ENCODE peak calls at places on chromosomes 6 and 20, in eight cellular contexts. Z is heart right ventricle, Y is heart left ventricle, W is hepatocyte, S is tibial nerve, E is adrenal gland, L is SK-N-SH, N is astrocyte. U is an unnamed sample. For H3K9me3, the result is how much of the 10 kb centered on the place peaks cover.

GRCh38 chr20:44746367-44747165 is 901 bp downstream of the KCNK15 start:
- DNase-seq in Z (no peak), Y (no peak), W (no peak), S (no peak), E (no peak), L (peak), N (no peak), U (no peak)

GRCh38 chr6:53543341-53544010 is 1.4 kb downstream of the GCLC start:
- DNase-seq in Z (no peak), Y (no peak), W (no peak), S (no peak), E (no peak), L (no peak), N (peak), U (no peak)

GRCh38 chr6:16150098-16150497 is 21.2 kb downstream of the MYLIP start:
- DNase-seq in Z (no peak), Y (no peak), W (no peak), S (no peak), E (no peak), L (no peak), N (no peak), U (no peak)

GRCh38 chr6:85483041-85483700 is 33.3 kb downstream of the NT5E start:
- DNase-seq in Z (peak), Y (peak), W (peak), S (peak), E (peak), L (peak), N (peak), U (peak)

GRCh38 chr20:41004561-41005360 is 23.9 kb upstream of the TOP1 start:
- DNase-seq in Z (no peak), Y (no peak), W (no peak), S (no peak), E (no peak), L (no peak), N (peak), U (no peak)

GRCh38 chr6:34243901-34244884 is 4.6 kb downstream of the SMIM29 start:
- DNase-seq in Z (peak), Y (no peak), W (peak), S (peak), E (peak), L (peak), N (peak), U (peak)

GRCh38 chr20:1001981-1002681 is at the start of gene RSPO4:
- DNase-seq in Z (no peak), Y (no peak), W (peak), S (no peak), E (no peak), L (peak), N (no peak), U (peak)

GRCh38 chr6:20876016-20876415 is 341.8 kb downstream of the CDKAL1 start:
- DNase-seq in Z (no peak), Y (no peak), W (peak), S (no peak), E (no peak), L (peak), N (peak), U (no peak)

GRCh38 chr6:9834233-9834632 is 580.6 kb downstream of the TFAP2A start:
- DNase-seq in Z (no peak), Y (no peak), W (no peak), S (no peak), E (no peak), L (no peak), N (no peak), U (no peak)

GRCh38 chr6:116127771-116128493 is 2.0 kb upstream of the COL10A1 start:
- DNase-seq in Z (no peak), Y (no peak), W (no peak), S (no peak), E (no peak), L (no peak), N (peak), U (no peak)

GRCh38 chr6:145009691-145010090 is 724.6 kb downstream of the UTRN start:
- DNase-seq in Z (no peak), Y (no peak), W (no peak), S (no peak), E (no peak), L (no peak), N (no peak), U (no peak)

GRCh38 chr6:75378101-75378500 is 93.5 kb upstream of the TMEM30A start:
- DNase-seq in Z (no peak), Y (no peak), W (no peak), S (no peak), E (no peak), L (no peak), N (no peak), U (no peak)

GRCh38 chr6:45663181-45664180 is 285.7 kb upstream of the SUPT3H start:
- DNase-seq in Z (peak), Y (peak), W (peak), S (no peak), E (no peak), L (no peak), N (peak), U (no peak)

GRCh38 chr6:127606131-127606562 is 29.2 kb downstream of the C6orf58 start:
- DNase-seq in Z (no peak), Y (no peak), W (peak), S (no peak), E (no peak), L (peak), N (peak), U (no peak)

GRCh38 chr20:58843128-58843556 is 7.6 kb downstream of the GNAS-AS1 start:
- DNase-seq in Z (no peak), Y (no peak), W (no peak), S (no peak), E (no peak), L (no peak), N (no peak), U (no peak)

GRCh38 chr6:130922922-130923321 is 95.7 kb downstream of the SMLR1 start:
- DNase-seq in Z (no peak), Y (no peak), W (no peak), S (no peak), E (no peak), L (no peak), N (no peak), U (no peak)

GRCh38 chr20:55160996-55161395 is 685.6 kb downstream of the DOK5 start:
- DNase-seq in Z (no peak), Y (no peak), W (no peak), S (no peak), E (no peak), L (no peak), N (peak), U (no peak)

GRCh38 chr20:47607208-47607613 is 105.5 kb downstream of the NCOA3 start:
- DNase-seq in Z (no peak), Y (no peak), W (no peak), S (no peak), E (no peak), L (no peak), N (peak), U (no peak)

GRCh38 chr6:84762941-84763396 is 1.4 kb downstream of the TBX18 start:
- DNase-seq in Z (peak), Y (no peak), W (peak), S (peak), E (no peak), L (peak), N (no peak), U (peak)

GRCh38 chr6:132114201-132114860 is 163.2 kb upstream of the CCN2 start:
- DNase-seq in Z (no peak), Y (no peak), W (no peak), S (no peak), E (no peak), L (no peak), N (peak), U (no peak)

GRCh38 chr6:15063253-15063853 is 182.5 kb upstream of the JARID2 start:
- DNase-seq in Z (peak), Y (peak), W (no peak), S (peak), E (peak), L (no peak), N (peak), U (no peak)

GRCh38 chr6:160141001-160141726 is 19.5 kb downstream of the SLC22A1 start:
- DNase-seq in Z (no peak), Y (no peak), W (peak), S (peak), E (no peak), L (no peak), N (peak), U (no peak)

GRCh38 chr6:149045404-149045803 is 272.1 kb upstream of the TAB2 start:
- DNase-seq in Z (no peak), Y (no peak), W (no peak), S (no peak), E (no peak), L (no peak), N (no peak), U (no peak)

GRCh38 chr6:152669894-152670293 is 27.8 kb upstream of the MYCT1 start:
- DNase-seq in Z (no peak), Y (no peak), W (no peak), S (no peak), E (no peak), L (peak), N (peak), U (no peak)

GRCh38 chr6:137968901-137969300 is 101.8 kb downstream of the TNFAIP3 start:
- DNase-seq in Z (no peak), Y (no peak), W (no peak), S (no peak), E (no peak), L (no peak), N (no peak), U (no peak)

GRCh38 chr6:88114838-88115237 is 51.3 kb downstream of the CNR1 start:
- DNase-seq in Z (no peak), Y (no peak), W (no peak), S (no peak), E (no peak), L (no peak), N (no peak), U (no peak)

GRCh38 chr6:169913096-169913615 is 161.7 kb downstream of the ERMARD start:
- DNase-seq in Z (no peak), Y (no peak), W (no peak), S (no peak), E (no peak), L (no peak), N (no peak), U (no peak)

GRCh38 chr6:169915769-169916550 is 164.5 kb downstream of the ERMARD start:
- DNase-seq in Z (no peak), Y (no peak), W (no peak), S (no peak), E (peak), L (no peak), N (no peak), U (no peak)

GRCh38 chr6:169911264-169912263 is 160.1 kb downstream of the ERMARD start:
- DNase-seq in Z (no peak), Y (no peak), W (no peak), S (no peak), E (no peak), L (no peak), N (no peak), U (no peak)

GRCh38 chr6:169909113-169909512 is 157.7 kb downstream of the ERMARD start:
- DNase-seq in Z (no peak), Y (no peak), W (no peak), S (no peak), E (no peak), L (no peak), N (no peak), U (no peak)

GRCh38 chr6:169912266-169913095 is 161.1 kb downstream of the ERMARD start:
- DNase-seq in Z (no peak), Y (no peak), W (no peak), S (no peak), E (no peak), L (no peak), N (no peak), U (no peak)
- H3K9me3 ChIP-seq in Z (under half), Y (under half), W (under half), S (under half), E (under half), L (under half), N (under half), U (under half)

GRCh38 chr6:5999688-6000608 is 6.8 kb downstream of the NRN1 start:
- DNase-seq in Z (no peak), Y (no peak), W (no peak), S (no peak), E (no peak), L (no peak), N (no peak), U (no peak)
- H3K4me3 ChIP-seq in Z (peak), Y (peak), W (no peak), S (peak), E (no peak), L (no peak), N (no peak), U (peak)

GRCh38 chr6:167496707-167497106 is 171.8 kb downstream of the TTLL2 start:
- DNase-seq in Z (no peak), Y (no peak), W (no peak), S (no peak), E (no peak), L (no peak), N (no peak), U (no peak)

GRCh38 chr6:167497387-167498056 is 172.6 kb downstream of the TTLL2 start:
- DNase-seq in Z (no peak), Y (no peak), W (no peak), S (no peak), E (no peak), L (no peak), N (no peak), U (no peak)

GRCh38 chr6:167500961-167501360 is 176.1 kb downstream of the TTLL2 start:
- DNase-seq in Z (no peak), Y (no peak), W (no peak), S (no peak), E (no peak), L (no peak), N (no peak), U (no peak)

GRCh38 chr6:167501831-167502385 is 177.0 kb downstream of the TTLL2 start:
- DNase-seq in Z (no peak), Y (no peak), W (peak), S (no peak), E (no peak), L (peak), N (no peak), U (no peak)

GRCh38 chr6:167499161-167499660 is 174.3 kb downstream of the TTLL2 start:
- DNase-seq in Z (no peak), Y (no peak), W (peak), S (no peak), E (no peak), L (no peak), N (no peak), U (no peak)
- H3K9me3 ChIP-seq in Z (under half), Y (under half), W (under half), S (under half), E (under half), L (under half), N (under half), U (under half)

GRCh38 chr6:141829566-141829965 is 303.2 kb upstream of the GJE1 start:
- DNase-seq in Z (no peak), Y (no peak), W (no peak), S (no peak), E (no peak), L (no peak), N (no peak), U (no peak)
- H3K4me3 ChIP-seq in Z (no peak), Y (no peak), W (no peak), S (no peak), E (no peak), L (no peak), N (no peak), U (no peak)

DNA sequence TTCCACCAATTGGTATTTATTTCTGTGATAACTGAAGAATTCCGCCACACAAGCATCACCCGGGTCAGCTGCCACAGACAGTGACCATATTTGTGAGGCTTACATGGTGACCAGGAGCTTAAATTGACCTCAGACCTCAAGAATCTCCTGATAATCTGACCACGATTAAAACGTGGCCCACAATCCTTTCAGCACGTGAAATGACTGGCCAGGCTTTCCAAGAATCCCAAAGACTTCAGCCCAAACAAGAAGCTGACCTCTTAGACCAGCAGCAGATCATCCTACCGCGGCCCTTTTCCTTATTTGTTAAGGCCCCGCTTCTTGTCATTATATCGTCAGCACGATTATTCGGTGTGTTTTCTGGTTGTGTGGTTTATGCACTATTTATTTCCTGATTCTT is 45.6 kb upstream of the CD93 start:
- DNase-seq in Z (no peak), Y (no peak), W (no peak), S (no peak), E (no peak), L (no peak), N (peak), U (no peak)
- H3K9me3 ChIP-seq in Z (under half), Y (under half), W (under half), S (under half), E (under half), L (under half), N (under half), U (under half)

DNA sequence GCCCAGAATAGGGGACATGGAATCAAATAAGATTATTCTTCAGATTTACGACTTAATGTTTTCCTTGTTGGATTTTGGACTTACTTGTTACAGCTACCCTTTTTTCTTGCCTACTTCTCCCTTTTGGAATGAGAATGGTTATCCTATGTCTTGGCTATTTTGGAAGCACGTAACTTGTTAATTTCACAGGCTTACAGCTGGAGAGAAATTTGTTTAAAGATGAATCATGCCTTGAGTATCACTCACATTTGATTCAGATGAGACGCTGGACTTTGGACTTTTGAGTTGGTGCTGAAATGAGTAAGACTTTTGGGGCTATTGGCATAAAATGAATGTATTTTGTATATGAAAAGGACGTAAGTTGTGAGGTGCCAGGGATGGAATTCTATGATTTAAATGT is 83.3 kb downstream of the SMPDL3A start:
- DNase-seq in Z (no peak), Y (no peak), W (no peak), S (no peak), E (no peak), L (no peak), N (no peak), U (no peak)
- H3K4me3 ChIP-seq in Z (no peak), Y (no peak), W (no peak), S (no peak), E (no peak), L (no peak), N (no peak), U (no peak)

GRCh38 chr6:150118642-150119041 is 24.2 kb upstream of the PPP1R14C start:
- DNase-seq in Z (no peak), Y (no peak), W (no peak), S (no peak), E (no peak), L (no peak), N (no peak), U (no peak)
- H3K9me3 ChIP-seq in Z (under half), Y (under half), W (under half), S (under half), E (under half), L (under half), N (under half), U (under half)

U was measured in suprapubic skin.